ENCODE peak calls at places on chromosomes 16 and 17, in ten cellular contexts. V, E, Y, I, N, K, F, W, O and P are unnamed samples.

GRCh38 chr17:1560582-1561170 is 1.9 kb downstream of the PITPNA start:
- DNase-seq in I (no peak), K (no peak), W (no peak), Y (no peak), E (no peak), F (no peak), N (no peak), V (no peak), O (no peak), P (no peak)

GRCh38 chr17:35432176-35433074 is at the start of gene SLFN12:
- DNase-seq in E (no peak), F (peak), W (peak), N (peak), I (no peak), Y (peak), V (peak), O (peak), K (peak), P (peak)

GRCh38 chr17:31559647-31560501 is 168.4 kb downstream of the RAB11FIP4 start:
- DNase-seq in F (peak), K (no peak), O (no peak), N (no peak), V (no peak), W (no peak), Y (no peak), E (no peak), I (no peak), P (no peak)

GRCh38 chr17:4980644-4981216 is 6.7 kb downstream of the CAMTA2 start:
- DNase-seq in Y (no peak), F (peak), W (no peak), I (peak), V (peak), E (peak), K (no peak), O (no peak), N (peak), P (peak)

GRCh38 chr17:14113137-14113536 is 43.8 kb downstream of the COX10 start:
- DNase-seq in O (no peak), Y (no peak), F (no peak), W (no peak), K (no peak), V (no peak), I (no peak), N (no peak), E (no peak), P (no peak)

GRCh38 chr17:29157310-29157709 is 22.9 kb downstream of the MYO18A start:
- DNase-seq in E (no peak), V (no peak), W (no peak), Y (no peak), O (no peak), F (no peak), I (no peak), N (no peak), K (no peak), P (no peak)

GRCh38 chr17:74351552-74352210 is 10.0 kb downstream of the BTBD17 start:
- DNase-seq in N (no peak), W (no peak), Y (no peak), I (no peak), F (no peak), V (no peak), E (no peak), O (no peak), K (no peak), P (no peak)

GRCh38 chr16:49700928-49701685 is 154.8 kb downstream of the ZNF423 start:
- DNase-seq in K (no peak), V (no peak), I (no peak), N (no peak), F (peak), W (no peak), E (no peak), O (no peak), Y (no peak), P (no peak)

GRCh38 chr17:1714488-1714979 is 4.4 kb upstream of the TLCD2 start:
- DNase-seq in V (no peak), I (peak), O (peak), Y (peak), N (no peak), K (peak), W (peak), F (peak), E (no peak), P (peak)

GRCh38 chr17:53472586-53472985 is 350.1 kb upstream of the KIF2B start:
- DNase-seq in V (no peak), N (no peak), O (no peak), E (no peak), K (no peak), I (no peak), F (no peak), W (no peak), Y (no peak), P (no peak)

GRCh38 chr16:4409081-4409932 is 7.1 kb downstream of the CORO7 start:
- DNase-seq in I (peak), W (no peak), K (no peak), Y (no peak), E (no peak), O (no peak), N (no peak), F (no peak), V (no peak), P (no peak)

GRCh38 chr17:77345260-77345910 is 204.6 kb downstream of the SEC14L1 start:
- DNase-seq in I (no peak), Y (no peak), O (peak), F (no peak), V (no peak), E (no peak), N (no peak), K (no peak), W (no peak), P (peak)

GRCh38 chr17:77140878-77141767 is at the start of gene SEC14L1:
- DNase-seq in V (peak), W (peak), N (peak), O (peak), F (no peak), Y (no peak), I (no peak), E (peak), K (no peak), P (peak)

GRCh38 chr16:79372504-79373184 is 227.9 kb downstream of the MAF start:
- DNase-seq in W (no peak), K (no peak), I (peak), E (no peak), N (no peak), V (no peak), Y (no peak), F (peak), O (no peak), P (peak)

GRCh38 chr17:12591336-12591735 is 74.4 kb upstream of the MYOCD start:
- DNase-seq in Y (no peak), F (peak), W (no peak), E (no peak), K (no peak), I (no peak), N (no peak), V (no peak), O (no peak), P (no peak)

GRCh38 chr17:61947367-61948078 is 19.7 kb upstream of the INTS2 start:
- DNase-seq in W (no peak), F (no peak), V (no peak), E (no peak), N (no peak), K (no peak), I (no peak), O (no peak), Y (no peak), P (no peak)

GRCh38 chr16:582614-583331 is 7.1 kb upstream of the RAB40C start:
- DNase-seq in F (no peak), K (no peak), W (no peak), N (no peak), O (peak), E (no peak), I (no peak), V (no peak), Y (no peak), P (no peak)

GRCh38 chr17:72476134-72476533 is 355.3 kb downstream of the SOX9 start:
- DNase-seq in K (no peak), Y (no peak), N (no peak), O (peak), V (no peak), W (no peak), I (no peak), F (no peak), E (no peak), P (no peak)

GRCh38 chr17:72476575-72476986 is 355.8 kb downstream of the SOX9 start:
- DNase-seq in F (no peak), Y (no peak), N (no peak), K (no peak), I (no peak), V (no peak), E (no peak), O (peak), W (no peak), P (no peak)

GRCh38 chr17:72481572-72481971 is 360.8 kb downstream of the SOX9 start:
- DNase-seq in F (no peak), O (no peak), W (no peak), Y (no peak), N (no peak), K (no peak), V (no peak), E (no peak), I (no peak), P (no peak)

GRCh38 chr17:72477529-72477928 is 356.7 kb downstream of the SOX9 start:
- DNase-seq in K (no peak), F (no peak), Y (no peak), N (no peak), O (peak), I (no peak), W (no peak), V (no peak), E (no peak), P (no peak)

GRCh38 chr17:72479113-72479512 is 358.3 kb downstream of the SOX9 start:
- DNase-seq in I (no peak), Y (no peak), W (no peak), K (no peak), V (no peak), E (no peak), F (no peak), N (no peak), O (no peak), P (no peak)
- TF ChIP-seq CTCF in I (peak), Y (no peak), W (no peak), K (no peak), V (no peak), E (peak), F (no peak), N (no peak), O (peak), P (no peak)

DNA sequence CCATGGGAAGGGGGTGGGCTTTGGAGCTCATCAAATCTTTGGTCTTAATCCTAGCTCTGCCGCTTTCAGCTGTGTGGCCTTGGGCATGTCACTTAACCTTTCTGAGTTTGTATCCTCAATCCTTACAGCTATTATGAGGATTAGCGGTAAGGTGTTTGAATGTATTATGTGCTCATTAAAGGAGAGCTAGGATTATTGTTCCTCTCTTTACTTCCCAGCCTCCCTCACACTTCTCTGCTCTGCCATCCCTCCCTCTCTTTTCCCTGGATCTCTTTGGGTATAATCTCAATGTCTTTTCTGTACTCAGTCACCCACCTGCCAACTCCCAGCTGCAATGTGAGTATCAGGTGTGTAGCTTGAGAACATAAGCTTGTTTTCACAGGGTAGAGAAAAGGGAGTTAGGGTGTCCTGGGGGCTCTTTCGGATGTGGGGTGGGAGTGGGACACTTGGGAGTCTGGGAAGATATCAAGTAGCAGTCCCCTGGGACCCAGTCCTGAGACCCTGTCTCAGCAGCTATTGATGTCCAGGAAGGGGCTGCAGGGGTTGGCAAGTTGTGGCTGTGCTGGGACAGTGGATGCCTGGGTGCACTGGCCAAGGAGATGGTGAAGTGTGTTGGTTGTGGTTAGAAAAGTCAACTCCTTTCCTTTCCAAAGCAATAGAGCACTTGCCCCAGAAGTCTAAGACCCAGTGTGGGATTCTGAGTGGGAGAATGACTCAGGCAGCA is 1.8 kb downstream of the EFNB3 start:
- DNase-seq in I (no peak), K (no peak), E (no peak), W (no peak), N (no peak), Y (no peak), V (no peak), O (no peak), F (no peak), P (no peak)
- H3K4me3 ChIP-seq in I (no peak), K (no peak), E (no peak), W (no peak), N (no peak), Y (no peak), V (no peak), O (no peak), F (no peak), P (no peak)

DNA sequence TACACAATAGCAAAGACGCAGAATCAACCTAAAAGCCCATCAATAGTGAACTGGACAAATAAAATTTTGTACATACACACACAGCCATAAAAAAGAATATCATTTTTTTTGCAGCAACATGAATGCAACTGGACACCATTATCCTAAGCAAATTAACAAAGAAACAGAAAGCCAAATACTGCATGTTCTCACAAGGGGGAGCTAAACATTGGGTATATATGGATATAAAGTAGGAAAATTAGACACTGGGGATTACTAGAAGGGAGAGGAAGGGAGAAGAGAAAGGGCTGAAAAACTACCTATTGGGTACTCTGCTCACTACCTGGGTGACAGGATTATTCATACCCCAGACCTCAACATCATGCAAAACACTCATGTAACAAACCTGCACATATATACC is 28.2 kb downstream of the ADAMTS18 start:
- DNase-seq in Y (no peak), N (no peak), V (no peak), F (peak), E (no peak), I (no peak), O (no peak), K (no peak), W (no peak), P (peak)
- TF ChIP-seq CTCF in Y (no peak), N (no peak), V (peak), F (peak), E (peak), I (no peak), O (no peak), K (no peak), W (no peak), P (peak)

GRCh38 chr16:82763371-82763770 is 136.6 kb downstream of the CDH13 start:
- DNase-seq in N (no peak), K (no peak), F (no peak), W (no peak), V (no peak), I (no peak), E (no peak), Y (no peak), O (no peak), P (no peak)

GRCh38 chr16:82758904-82759303 is 132.1 kb downstream of the CDH13 start:
- DNase-seq in N (no peak), Y (no peak), I (no peak), W (no peak), F (no peak), O (no peak), K (no peak), E (no peak), V (no peak), P (no peak)

GRCh38 chr16:82761236-82761635 is 134.5 kb downstream of the CDH13 start:
- DNase-seq in K (peak), O (peak), Y (no peak), F (peak), E (no peak), N (peak), I (no peak), V (no peak), W (peak), P (peak)

GRCh38 chr16:82758406-82758805 is 131.6 kb downstream of the CDH13 start:
- DNase-seq in O (no peak), F (no peak), I (no peak), Y (no peak), W (no peak), V (no peak), K (no peak), N (no peak), E (no peak), P (no peak)

DNA sequence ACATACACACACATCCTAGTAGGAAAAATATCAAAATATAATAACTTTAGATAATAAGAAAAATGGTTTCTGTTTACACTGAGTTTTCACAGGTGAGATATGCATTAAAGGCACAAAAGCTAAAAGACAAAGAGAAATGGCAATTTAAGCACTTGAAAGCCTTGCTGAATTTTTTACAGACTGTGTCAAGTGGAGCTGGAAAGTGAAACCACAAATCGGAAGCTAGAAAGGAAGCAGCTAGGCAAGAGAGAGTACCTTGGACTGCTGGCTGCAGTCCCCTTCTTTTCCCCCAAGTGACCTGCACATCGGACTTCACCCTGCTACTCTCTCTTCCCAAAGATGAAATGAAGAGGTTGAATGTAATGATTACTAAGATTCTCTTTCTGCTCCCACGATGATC is 135.1 kb downstream of the CDH13 start:
- DNase-seq in E (no peak), N (peak), K (no peak), O (no peak), V (peak), I (no peak), Y (no peak), W (no peak), F (no peak), P (peak)
- H3K4me3 ChIP-seq in E (no peak), N (peak), K (peak), O (no peak), V (no peak), I (no peak), Y (no peak), W (peak), F (no peak), P (no peak)

DNA sequence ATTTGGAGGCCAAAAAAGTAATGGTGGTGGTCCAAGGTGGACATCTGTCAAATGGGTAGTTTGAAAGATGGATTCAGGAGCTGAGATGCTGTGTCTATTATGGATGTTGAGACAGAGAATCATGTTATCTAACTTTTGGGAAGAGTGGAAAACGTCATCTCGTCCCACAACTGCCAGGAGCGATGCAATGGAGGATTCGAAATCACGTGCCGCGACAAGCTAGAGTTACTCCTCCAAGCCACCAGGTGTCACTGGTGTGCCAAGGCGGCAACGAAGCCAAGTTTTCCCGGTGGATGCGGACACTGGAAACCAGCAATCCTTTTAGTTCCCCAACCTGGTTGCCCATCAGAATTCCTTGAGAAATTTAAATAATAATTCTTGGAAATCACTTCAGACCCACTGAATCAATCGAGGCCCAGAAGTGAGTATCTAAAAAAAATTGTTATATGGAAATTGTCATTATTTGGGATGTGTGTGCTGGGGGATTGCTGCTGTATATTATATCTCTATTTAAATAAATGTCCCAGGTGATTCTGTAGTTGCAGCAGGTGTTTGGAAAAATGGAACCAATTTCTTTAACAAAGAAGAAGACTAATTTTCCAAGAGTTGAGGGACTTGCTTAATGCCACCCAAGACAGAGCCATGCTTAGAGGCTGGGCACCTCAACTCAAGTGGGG is 206.1 kb downstream of the HAPSTR1 start:
- DNase-seq in I (peak), O (peak), V (peak), E (peak), W (no peak), K (peak), F (no peak), N (peak), Y (no peak), P (peak)
- TF ChIP-seq CTCF in I (no peak), O (peak), V (peak), E (peak), W (peak), K (peak), F (peak), N (peak), Y (peak), P (peak)

DNA sequence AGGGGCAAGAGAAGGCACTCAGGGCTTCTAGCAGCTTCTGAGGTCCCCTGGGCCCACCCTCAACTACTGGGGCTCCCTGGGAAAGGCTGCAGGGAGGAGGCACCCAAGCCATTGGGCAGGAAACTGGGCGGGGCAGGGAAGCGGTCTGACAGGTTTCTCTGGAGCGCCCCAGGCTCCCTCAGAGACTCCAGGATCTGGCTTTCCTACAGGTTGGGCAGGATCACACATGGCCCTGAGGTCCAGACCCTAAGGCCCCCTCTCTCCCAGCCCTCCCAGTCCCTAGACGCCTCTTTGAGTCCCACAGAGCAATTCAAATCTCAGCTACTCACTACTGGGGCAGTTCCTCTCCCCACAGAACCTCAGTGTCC is 14.3 kb downstream of the JUP start:
- DNase-seq in I (no peak), F (no peak), O (peak), N (no peak), E (no peak), W (no peak), Y (no peak), K (no peak), V (no peak), P (no peak)
- H3K4me3 ChIP-seq in I (no peak), F (no peak), O (no peak), N (no peak), E (peak), W (no peak), Y (no peak), K (no peak), V (no peak), P (no peak)

DNA sequence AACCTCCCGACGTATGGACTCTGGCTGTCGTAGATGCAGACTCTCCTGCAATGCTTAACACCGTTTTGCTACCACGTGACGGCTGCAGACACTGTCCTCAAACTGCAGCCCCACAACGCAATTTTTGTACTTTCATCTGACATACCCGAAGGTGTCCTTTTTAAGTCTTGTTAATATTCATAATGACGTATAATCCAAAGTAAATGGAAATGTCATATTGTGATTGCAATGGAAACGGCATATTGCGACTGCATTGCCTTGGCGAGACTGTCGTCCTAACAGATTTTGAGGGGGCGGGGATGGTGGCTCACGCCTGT is 79.3 kb upstream of the TBC1D3K start:
- DNase-seq in W (no peak), E (no peak), V (no peak), Y (no peak), K (no peak), F (no peak), I (no peak), N (no peak), O (no peak), P (no peak)
- TF ChIP-seq CTCF in W (no peak), E (no peak), V (no peak), Y (no peak), K (no peak), F (no peak), I (no peak), N (no peak), O (no peak), P (no peak)

DNA sequence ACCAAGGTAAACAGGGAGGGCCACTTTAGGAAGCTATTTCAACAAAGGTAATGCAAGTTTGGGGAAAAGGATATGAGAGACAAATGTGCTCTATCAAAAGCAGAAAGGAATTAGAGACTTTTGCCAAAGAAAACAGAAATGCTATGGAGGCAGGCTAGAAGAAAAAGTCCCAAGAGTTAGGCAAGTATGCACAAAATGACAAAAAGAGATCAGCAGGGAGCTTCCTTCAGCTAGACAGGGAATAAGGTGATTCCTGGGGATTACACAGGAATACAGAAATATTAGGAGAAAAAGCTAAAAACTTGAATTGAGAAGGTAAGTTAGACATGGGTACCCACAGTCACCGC is 2.4 kb downstream of the FXR2 start:
- DNase-seq in F (no peak), Y (no peak), W (no peak), I (no peak), K (no peak), V (no peak), N (peak), O (no peak), E (no peak), P (no peak)
- H3K4me3 ChIP-seq in F (no peak), Y (no peak), W (peak), I (no peak), K (no peak), V (no peak), N (peak), O (no peak), E (no peak), P (no peak)